ENCODE peak calls at places on chromosomes 4 and X, in four cellular contexts. E, N, C and L are unnamed samples.

GRCh38 chr4:52726821-52727580 is 24.2 kb downstream of the ERVMER34-1 start:
- DNase-seq in N (no peak), E (no peak), C (peak; percentile 18), L (no peak)

GRCh38 chr4:22522706-22523501 is 7.0 kb upstream of the ADGRA3 start:
- DNase-seq in N (peak; percentile 45), C (no peak), E (peak; percentile 57), L (no peak)

GRCh38 chr4:136355970-136356369 is 1176.3 kb downstream of the PCDH18 start:
- DNase-seq in E (no peak), C (no peak), N (peak; percentile 31), L (no peak)

GRCh38 chr4:23041501-23041900 is 348.8 kb downstream of the GBA3 start:
- DNase-seq in E (no peak), N (no peak), C (no peak), L (no peak)

GRCh38 chr4:76783836-76784235 is 114.1 kb downstream of the SOWAHB start:
- DNase-seq in E (peak; percentile 59), C (peak; percentile 37), N (peak; percentile 26), L (no peak)

GRCh38 chrX:75106772-75107171 is 49.3 kb downstream of the ABCB7 start:
- DNase-seq in E (no peak), N (no peak), C (no peak), L (no peak)

GRCh38 chr4:24395937-24396336 is 188.4 kb downstream of the DHX15 start:
- DNase-seq in C (no peak), N (peak; percentile 45), E (no peak), L (no peak)

GRCh38 chrX:24148535-24149345 is 789 bp upstream of the ZFX start:
- DNase-seq in E (peak; percentile 29), C (peak; percentile 60), N (no peak), L (peak; percentile 61)

GRCh38 chrX:53223955-53224859 is 800 bp downstream of the KDM5C start:
- DNase-seq in N (no peak), E (peak; percentile 18), C (peak; percentile 50), L (peak; percentile 85)

GRCh38 chr4:101961144-101961543 is 170.6 kb downstream of the BANK1 start:
- DNase-seq in C (no peak), N (no peak), E (peak; percentile 69), L (no peak)

GRCh38 chr4:168511780-168512467 is 15.1 kb downstream of the PALLD start:
- DNase-seq in E (no peak), N (peak; percentile 39), C (no peak), L (no peak)

GRCh38 chr4:89226665-89227572 is 80.7 kb downstream of the GPRIN3 start:
- DNase-seq in C (peak; percentile 81), N (peak; percentile 87), E (peak; percentile 93), L (peak; percentile 62)

GRCh38 chr4:26238782-26239647 is 81.8 kb upstream of the RBPJ start:
- DNase-seq in E (peak; percentile 16), N (no peak), C (peak; percentile 20), L (peak; percentile 75)

GRCh38 chr4:63218837-63219236 is 1190.4 kb downstream of the TECRL start:
- DNase-seq in E (peak; percentile 83), C (no peak), N (peak; percentile 60), L (no peak)

DNA sequence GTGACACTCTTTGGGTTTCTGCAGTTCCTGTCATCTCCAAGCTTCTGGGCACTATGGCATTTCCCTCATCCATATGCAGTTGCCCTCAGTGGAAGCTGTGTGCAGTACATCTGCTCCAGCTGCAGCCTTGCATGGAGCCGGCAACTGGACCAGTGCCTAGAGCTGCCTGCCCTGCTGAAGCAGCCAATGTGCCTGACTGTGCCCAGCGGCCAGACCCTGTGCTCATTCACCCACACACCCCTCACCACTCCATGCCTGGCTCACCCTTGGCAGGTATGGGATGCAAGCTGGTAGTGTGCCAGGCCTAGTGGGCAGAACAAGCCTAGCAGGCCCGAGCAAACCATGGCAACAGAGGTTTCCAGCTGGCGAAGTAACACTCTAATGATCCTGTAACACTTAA is 370.8 kb downstream of the FSTL5 start:
- DNase-seq in N (no peak), E (no peak), C (no peak), L (no peak)
- H2AK5ac ChIP-seq in N (no peak overlapping the region), E (no peak overlapping the region), C (no peak overlapping the region), L (no peak overlapping the region)

DNA sequence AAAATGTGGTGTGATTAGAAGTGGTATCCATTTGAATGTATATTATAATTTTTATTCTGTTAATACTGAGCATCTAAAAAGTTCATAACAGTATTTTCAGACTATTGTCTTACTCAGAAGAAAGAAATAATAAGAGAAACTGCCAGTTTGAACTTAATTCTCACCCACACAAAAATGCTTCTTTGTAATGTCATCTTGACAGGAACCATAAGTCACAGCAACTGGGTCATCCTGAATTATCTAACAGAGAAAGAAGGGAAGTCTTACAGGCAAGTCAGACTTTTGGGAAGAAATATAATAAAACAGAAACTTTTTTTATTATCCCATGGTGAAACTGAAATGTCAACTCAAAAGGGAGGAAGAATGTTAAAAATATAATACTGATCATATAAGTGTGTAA is 83.1 kb downstream of the NDST4 start:
- DNase-seq in C (no peak), E (no peak), N (no peak), L (no peak)
- H2BK15ac ChIP-seq in C (no peak overlapping the region), E (no peak overlapping the region), N (no peak overlapping the region), L (no peak overlapping the region)

DNA sequence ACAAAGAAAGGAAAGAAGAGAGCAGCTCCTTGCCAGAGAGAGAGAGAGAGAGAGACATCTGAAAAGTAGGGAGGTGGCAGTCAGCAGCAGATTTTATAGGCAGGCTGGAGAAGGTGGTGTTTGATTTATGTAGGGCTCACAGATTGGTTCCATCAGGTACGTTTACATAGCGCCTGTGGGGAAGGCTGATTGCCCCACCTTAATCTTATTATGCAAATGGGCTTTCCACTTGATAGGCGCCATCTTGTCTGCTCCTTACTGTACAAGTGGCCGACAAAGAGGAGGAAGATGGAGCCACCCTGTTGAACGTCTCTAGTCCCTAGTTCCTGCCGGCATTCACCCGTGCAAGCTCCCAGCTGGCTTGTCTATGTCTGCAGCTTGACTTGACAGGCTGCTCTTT is 49.1 kb upstream of the DHRSX start:
- DNase-seq in N (no peak), C (no peak), E (peak; percentile 81), L (no peak)
- H2BK120ac ChIP-seq in N (no peak overlapping the region), C (no peak overlapping the region), E (no peak overlapping the region), L (no peak overlapping the region)

GRCh38 chrX:153670748-153671588 is 2.6 kb downstream of the PNCK start:
- DNase-seq in C (no peak), E (no peak), N (no peak), L (no peak)

GRCh38 chrX:153674219-153674851 is 722 bp upstream of the PNCK start:
- DNase-seq in N (no peak), E (peak; percentile 58), C (no peak), L (no peak)

GRCh38 chrX:153672531-153673397 is 849 bp downstream of the PNCK start:
- DNase-seq in N (no peak), C (no peak), E (no peak), L (no peak)

GRCh38 chrX:153671589-153672530 is 1.8 kb downstream of the PNCK start:
- DNase-seq in C (no peak), N (no peak), E (no peak), L (no peak)

DNA sequence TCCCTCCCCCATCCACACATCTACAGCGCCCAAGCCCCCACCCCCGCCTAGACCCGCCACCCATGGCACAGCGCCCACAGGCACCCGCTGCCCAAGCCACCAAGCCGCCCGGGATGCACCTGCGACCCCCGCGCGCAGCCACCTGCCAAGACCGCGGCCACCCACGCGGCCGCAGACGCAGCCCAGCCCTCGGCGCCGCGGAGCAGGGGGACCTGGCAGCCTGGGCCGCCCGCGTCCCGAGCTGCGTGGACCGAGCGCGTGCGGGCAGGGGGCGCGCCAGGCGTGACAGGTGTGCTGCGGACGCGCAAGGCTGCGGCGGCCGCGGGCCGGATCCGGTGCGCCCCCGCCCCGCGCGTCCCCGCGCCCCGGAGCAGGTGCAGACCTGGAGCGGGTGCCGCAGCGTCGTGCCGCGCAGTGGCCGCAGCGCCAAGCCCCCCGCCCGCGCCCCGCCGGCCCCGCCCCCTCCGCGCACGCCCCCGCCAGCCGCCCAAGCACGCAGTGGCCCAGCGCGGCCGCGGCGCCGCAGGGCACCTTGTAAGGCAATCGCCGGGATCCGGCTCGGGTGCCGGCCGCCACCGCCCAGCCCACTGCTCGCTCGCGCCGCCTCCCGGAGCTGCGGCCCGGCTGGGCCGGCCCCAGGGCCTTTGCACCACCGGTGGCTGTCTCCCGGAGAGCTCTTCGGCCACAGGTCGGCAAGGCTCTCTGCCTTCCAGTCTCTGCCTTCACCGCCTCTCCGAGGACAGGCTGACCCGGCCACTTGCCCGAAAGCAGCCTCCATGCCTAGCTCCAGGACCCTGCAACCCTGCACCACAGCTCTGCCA is at the start of gene PNCK:
- DNase-seq in E (no peak), N (no peak), C (no peak), L (no peak)
- H2AK5ac ChIP-seq in E (no peak within 1 kb of the TSS), N (no peak within 1 kb of the TSS), C (no peak within 1 kb of the TSS), L (no peak within 1 kb of the TSS)

DNA sequence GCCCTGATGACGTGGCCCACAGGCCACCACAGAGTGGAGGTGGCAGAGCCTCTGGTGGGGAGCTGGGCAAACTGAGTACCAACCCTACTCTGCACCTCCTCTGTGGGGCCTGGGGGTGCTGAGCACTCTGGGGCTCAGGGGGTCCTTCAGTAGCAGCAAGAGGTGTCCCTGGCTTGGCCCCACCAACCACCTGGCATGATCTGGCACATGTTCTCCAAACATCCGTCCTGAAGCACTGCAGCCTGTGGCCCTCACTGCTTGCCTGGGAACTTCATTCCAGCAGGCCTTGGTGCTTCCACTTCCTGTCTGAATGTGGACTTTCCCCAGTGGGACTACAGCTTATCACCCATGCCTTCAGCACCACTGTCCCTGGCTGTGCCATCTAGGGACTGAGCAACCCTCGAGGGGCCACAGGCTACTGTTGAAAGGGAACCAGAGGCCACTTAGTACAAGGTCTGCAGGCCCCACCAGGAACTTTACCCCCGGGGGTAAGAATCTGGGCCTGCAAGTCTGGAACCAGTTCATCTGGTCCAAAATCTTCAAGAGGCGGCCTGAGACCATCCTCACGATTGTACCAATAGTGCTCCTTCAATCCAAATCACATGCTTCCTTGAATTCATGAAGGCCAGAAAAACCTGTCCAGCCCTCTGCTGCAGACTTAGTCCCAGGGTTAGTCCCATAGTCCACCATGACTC is 13.2 kb downstream of the TNIP2 start:
- DNase-seq in N (no peak), E (no peak), C (no peak), L (no peak)
- H2BK15ac ChIP-seq in N (no peak overlapping the region), E (no peak overlapping the region), C (no peak overlapping the region), L (no peak overlapping the region)

GRCh38 chr4:7755529-7755928 is 184.1 kb downstream of the AFAP1 start:
- DNase-seq in N (no peak), E (no peak), C (no peak), L (no peak)
- H2BK120ac ChIP-seq in N (no peak overlapping the region), E (no peak overlapping the region), C (no peak overlapping the region), L (no peak overlapping the region)

GRCh38 chr4:3484057-3484973 is 21.2 kb downstream of the DOK7 start:
- DNase-seq in C (no peak), E (no peak), N (no peak), L (no peak)
- H2AK5ac ChIP-seq in C (peak overlapping the region; percentile 91), E (no peak overlapping the region), N (no peak overlapping the region), L (no peak overlapping the region)

GRCh38 chr4:602559-602942 is 22.8 kb upstream of the PDE6B start:
- DNase-seq in N (peak; percentile 93), C (no peak), E (peak; percentile 83), L (no peak)
- H2BK15ac ChIP-seq in N (no peak overlapping the region), C (no peak overlapping the region), E (no peak overlapping the region), L (no peak overlapping the region)

GRCh38 chrX:71365356-71365875 is 741 bp upstream of the TAF1 start:
- DNase-seq in E (no peak), C (peak; percentile 0), N (no peak), L (no peak)
- H2BK120ac ChIP-seq in E (no peak overlapping the region), C (peak overlapping the region; percentile 49), N (no peak overlapping the region), L (no peak overlapping the region)